ENCODE peak calls at places on chromosome 1, in four cellular contexts. R is K562, G is HepG2, C is GM12878. T is an unnamed sample.

GRCh38 chr1:220198186-220199005 is 73.9 kb downstream of the RAB3GAP2 start:
- DNase-seq in R (no peak), G (no peak), C (no peak), T (no peak)

GRCh38 chr1:152645146-152645545 is 18.0 kb upstream of the LCE2D start:
- DNase-seq in R (no peak), G (no peak), C (no peak), T (no peak)

GRCh38 chr1:21961337-21961736 is 15.5 kb upstream of the CELA3B start:
- DNase-seq in R (no peak), G (no peak), C (no peak), T (no peak)

GRCh38 chr1:64595871-64596515 is 126.1 kb downstream of the CACHD1 start:
- DNase-seq in R (no peak), G (peak), C (no peak), T (no peak)

GRCh38 chr1:161307230-161307768 is 2.5 kb downstream of the MPZ start:
- DNase-seq in R (peak), G (peak), C (no peak), T (no peak)

GRCh38 chr1:10773376-10773775 is 23.1 kb downstream of the CASZ1 start:
- DNase-seq in R (no peak), G (no peak), C (no peak), T (no peak)

GRCh38 chr1:228150458-228151169 is 884 bp downstream of the GJC2 start:
- DNase-seq in R (peak), G (peak), C (no peak), T (no peak)

GRCh38 chr1:160007577-160008200 is 24.1 kb downstream of the PIGM start:
- DNase-seq in R (peak), G (peak), C (no peak), T (peak)

GRCh38 chr1:3313579-3313955 is 140.9 kb upstream of the ARHGEF16 start:
- DNase-seq in R (no peak), G (no peak), C (no peak), T (no peak)

GRCh38 chr1:81553503-81553902 is 247.2 kb upstream of the ADGRL2 start:
- DNase-seq in R (no peak), G (no peak), C (no peak), T (no peak)

GRCh38 chr1:10178602-10179407 is 31.6 kb upstream of the KIF1B start:
- DNase-seq in R (no peak), G (no peak), C (no peak), T (no peak)

GRCh38 chr1:150235436-150235851 is 468 bp downstream of the ANP32E start:
- DNase-seq in R (peak), G (no peak), C (no peak), T (no peak)

GRCh38 chr1:50373532-50373931 is 49.7 kb downstream of the DMRTA2 start:
- DNase-seq in R (no peak), G (no peak), C (no peak), T (no peak)

GRCh38 chr1:57270926-57271698 is 152.7 kb downstream of the DAB1 start:
- DNase-seq in R (no peak), G (no peak), C (no peak), T (no peak)

GRCh38 chr1:201946224-201946908 is at the start of gene LMOD1:
- DNase-seq in R (peak), G (peak), C (no peak), T (peak)

GRCh38 chr1:202237052-202237451 is 43.5 kb downstream of the LGR6 start:
- DNase-seq in R (peak), G (peak), C (no peak), T (peak)

GRCh38 chr1:38696371-38696770 is 163.2 kb downstream of the RRAGC start:
- DNase-seq in R (no peak), G (no peak), C (no peak), T (no peak)

GRCh38 chr1:179229214-179230140 is at the start of gene ABL2:
- DNase-seq in R (peak), G (peak), C (no peak), T (peak)

GRCh38 chr1:55217226-55217996 is 2.2 kb upstream of the USP24 start:
- DNase-seq in R (peak), G (no peak), C (no peak), T (no peak)

GRCh38 chr1:1430114-1430982 is 5.1 kb upstream of the VWA1 start:
- DNase-seq in R (no peak), G (peak), C (no peak), T (peak)

GRCh38 chr1:221411283-221411682 is 330.6 kb downstream of the DUSP10 start:
- DNase-seq in R (no peak), G (no peak), C (no peak), T (no peak)

GRCh38 chr1:91894036-91894761 is 8.2 kb upstream of the TGFBR3 start:
- DNase-seq in R (no peak), G (no peak), C (no peak), T (no peak)

GRCh38 chr1:53943090-53943489 is 2.4 kb downstream of the IFT25 start:
- DNase-seq in R (no peak), G (no peak), C (no peak), T (no peak)

GRCh38 chr1:5983361-5984103 is 8.7 kb downstream of the NPHP4 start:
- DNase-seq in R (peak), G (no peak), C (no peak), T (no peak)
- TF ChIP-seq SP1 in R (no peak), G (no peak), C (no peak), T (no peak)

DNA sequence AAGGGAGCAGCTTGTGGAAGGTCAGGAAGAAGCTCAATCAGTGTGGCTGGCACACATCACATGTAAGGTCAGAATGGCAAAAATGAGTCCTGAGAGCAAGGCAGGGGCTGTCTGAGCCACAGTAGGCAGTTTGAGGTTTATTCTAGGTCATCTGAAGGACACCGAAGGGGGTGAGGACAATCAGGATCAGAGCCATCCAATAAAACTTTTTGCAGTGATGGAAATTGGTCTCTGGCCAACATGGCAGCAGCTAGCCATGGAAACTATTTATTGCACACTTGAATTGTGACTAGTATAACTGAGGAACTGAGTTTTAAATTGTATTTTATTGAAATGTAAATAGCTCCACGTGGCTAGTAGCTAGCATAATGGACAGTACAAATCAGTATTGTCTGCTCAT is 97.0 kb upstream of the CACNA1E start:
- DNase-seq in R (no peak), G (no peak), C (no peak), T (no peak)
- TF ChIP-seq BHLHE40 in R (no peak), G (no peak), C (no peak), T (no peak)

GRCh38 chr1:23343246-23344110 is 606 bp downstream of the HNRNPR start:
- DNase-seq in R (peak), G (peak), C (no peak), T (peak)
- TF ChIP-seq SP1 in R (no peak), G (no peak), C (no peak), T (no peak)

GRCh38 chr1:224513787-224514209 is 79.2 kb upstream of the WDR26 start:
- DNase-seq in R (peak), G (peak), C (no peak), T (peak)
- TF ChIP-seq BHLHE40 in R (peak), G (peak), C (peak), T (no peak)